ENCODE peak calls at places on chromosome 15, in eight cellular contexts. E is T-helper 1 cell; V is activated CD4-positive, alpha-beta T cell treated with anti-CD3 and anti-CD28 coated beads for 48 hours; U is activated CD4-positive, CD25-positive, alpha-beta regulatory T cell treated with anti-CD3 and anti-CD28 coated beads, Interleukin-2, amount 50 U/mL, for 16 hours; I is RKO; A is LHCN-M2; G is T-helper 2 cell; L is activated T-cell treated with anti-CD3 and anti-CD28 coated beads, Interleukin-2, amount 50 U/mL, for 48 hours. P is an unnamed sample.

GRCh38 chr15:51382787-51383186 is 41.3 kb downstream of the GLDN start:
- DNase-seq in G (peak), U (no peak), I (peak), E (no peak), V (peak), L (peak), A (peak), P (peak)

GRCh38 chr15:45177285-45177684 is 10.5 kb downstream of the SHF start:
- DNase-seq in G (no peak), V (no peak), U (no peak), A (no peak), L (no peak), E (no peak), I (no peak), P (no peak)

GRCh38 chr15:37792351-37792750 is 142.1 kb upstream of the TMCO5A start:
- DNase-seq in E (no peak), V (no peak), G (no peak), A (no peak), I (no peak), L (no peak), U (no peak), P (no peak)

GRCh38 chr15:53831907-53832793 is 72.7 kb upstream of the WDR72 start:
- DNase-seq in E (no peak), U (no peak), I (no peak), L (no peak), G (no peak), A (no peak), V (no peak), P (no peak)

GRCh38 chr15:79257454-79257853 is 25.1 kb upstream of the ANKRD34C start:
- DNase-seq in I (no peak), G (no peak), E (no peak), U (no peak), A (no peak), V (no peak), L (no peak), P (no peak)

GRCh38 chr15:52464478-52464877 is 64.2 kb downstream of the MYO5A start:
- DNase-seq in V (peak), G (peak), A (no peak), U (no peak), E (no peak), I (peak), L (no peak), P (no peak)

GRCh38 chr15:43883571-43883970 is 56.8 kb downstream of the WDR76 start:
- DNase-seq in V (no peak), A (no peak), L (no peak), U (no peak), I (no peak), E (no peak), G (no peak), P (no peak)

GRCh38 chr15:82569834-82570233 is 29.6 kb upstream of the RPS17 start:
- DNase-seq in U (no peak), A (no peak), E (no peak), V (no peak), I (no peak), L (no peak), G (no peak), P (no peak)

GRCh38 chr15:41511331-41512077 is 2.1 kb downstream of the LTK start:
- DNase-seq in E (no peak), I (peak), V (no peak), A (no peak), U (no peak), G (no peak), L (no peak), P (no peak)

GRCh38 chr15:69031013-69032001 is 16.8 kb downstream of the NOX5 start:
- DNase-seq in V (peak), A (no peak), U (no peak), E (no peak), L (peak), G (peak), I (no peak), P (no peak)

GRCh38 chr15:62648954-62649353 is 393.6 kb upstream of the TPM1 start:
- DNase-seq in V (no peak), U (no peak), I (peak), G (no peak), L (no peak), A (peak), E (no peak), P (no peak)

GRCh38 chr15:76060098-76060989 is 559 bp downstream of the TMEM266 start:
- DNase-seq in L (peak), A (no peak), V (peak), U (no peak), E (no peak), G (peak), I (no peak), P (no peak)

P was measured in fibroblast of gingiva.